ENCODE peak calls at places on chromosomes 6 and 20, in nine cellular contexts. P is left ventricle myocardium inferior, H is choroid plexus epithelial cell, V is HL-60, L is astrocyte of the spinal cord, Q is fibroblast of lung, I is MCF 10A, C is lower lobe of right lung, G is spleen. J is an unnamed sample.

GRCh38 chr6:169190144-169190584 is 63.5 kb downstream of the THBS2 start:
- DNase-seq in G (no peak), V (no peak), C (no peak), H (peak), I (peak), L (peak), Q (peak), P (peak), J (no peak)

GRCh38 chr20:62737971-62738881 is 29.6 kb downstream of the NTSR1 start:
- DNase-seq in P (peak), I (peak), G (peak), V (no peak), H (no peak), C (peak), Q (no peak), L (no peak), J (peak)

GRCh38 chr6:55239099-55239498 is 64.8 kb downstream of the HCRTR2 start:
- DNase-seq in L (peak), G (no peak), H (peak), C (no peak), I (peak), V (no peak), P (no peak), Q (peak), J (no peak)

GRCh38 chr6:89970609-89971337 is 76.5 kb downstream of the GJA10 start:
- DNase-seq in C (no peak), V (peak), Q (peak), I (peak), P (no peak), G (no peak), H (peak), L (peak), J (no peak)

GRCh38 chr6:168660400-168660945 is 219.5 kb downstream of the SMOC2 start:
- DNase-seq in H (no peak), Q (no peak), L (no peak), V (no peak), G (no peak), I (no peak), P (no peak), C (no peak), J (no peak)

GRCh38 chr20:53349730-53350129 is 243.9 kb downstream of the ZNF217 start:
- DNase-seq in G (no peak), C (no peak), H (no peak), L (no peak), I (no peak), V (no peak), P (no peak), Q (no peak), J (no peak)

GRCh38 chr6:24923885-24924401 is 11.8 kb downstream of the RIPOR2 start:
- DNase-seq in P (no peak), L (no peak), Q (no peak), V (no peak), G (no peak), I (no peak), C (no peak), H (no peak), J (no peak)

GRCh38 chr6:19035454-19035853 is 648.3 kb downstream of the RNF144B start:
- DNase-seq in Q (no peak), V (no peak), I (no peak), L (no peak), P (no peak), H (peak), C (no peak), G (no peak), J (no peak)

GRCh38 chr20:57702091-57702490 is 7.7 kb downstream of the PMEPA1 start:
- DNase-seq in I (no peak), L (no peak), H (no peak), G (no peak), Q (no peak), C (no peak), P (no peak), V (no peak), J (no peak)

GRCh38 chr6:1625352-1625773 is 15.6 kb downstream of the FOXC1 start:
- DNase-seq in Q (peak), V (no peak), L (no peak), G (no peak), P (no peak), C (no peak), I (no peak), H (no peak), J (no peak)

GRCh38 chr6:170127151-170127550 is 163.7 kb downstream of the DLL1 start:
- DNase-seq in I (no peak), H (no peak), G (peak), V (no peak), C (no peak), P (no peak), L (no peak), Q (no peak), J (no peak)

GRCh38 chr20:41623625-41624024 is 5.4 kb upstream of the CHD6 start:
- DNase-seq in I (no peak), Q (no peak), H (no peak), C (no peak), V (no peak), L (no peak), P (no peak), G (no peak), J (no peak)

GRCh38 chr6:117195728-117196127 is 69.6 kb upstream of the VGLL2 start:
- DNase-seq in V (no peak), P (no peak), C (no peak), G (no peak), L (no peak), I (peak), H (no peak), Q (no peak), J (no peak)

GRCh38 chr20:20000223-20000968 is 16.8 kb upstream of the NAA20 start:
- DNase-seq in V (peak), Q (no peak), I (no peak), G (no peak), C (no peak), L (no peak), H (peak), P (no peak), J (no peak)

GRCh38 chr20:58649288-58650180 is 1.5 kb upstream of the STX16 start:
- DNase-seq in Q (no peak), V (no peak), G (peak), H (no peak), P (peak), C (peak), I (no peak), L (no peak), J (peak)

GRCh38 chr20:40803381-40803780 is 114.3 kb upstream of the MAFB start:
- DNase-seq in L (no peak), C (no peak), G (no peak), I (no peak), V (no peak), Q (no peak), H (no peak), P (no peak), J (peak)

GRCh38 chr6:43489277-43490072 is 12.1 kb downstream of the TJAP1 start:
- DNase-seq in C (no peak), V (no peak), I (no peak), H (no peak), G (no peak), L (no peak), P (no peak), Q (no peak), J (no peak)

GRCh38 chr6:55895972-55896371 is 20.6 kb upstream of the BMP5 start:
- DNase-seq in P (no peak), L (no peak), G (no peak), V (no peak), H (no peak), Q (no peak), C (no peak), I (no peak), J (no peak)

GRCh38 chr6:1200706-1201105 is 111.2 kb upstream of the FOXQ1 start:
- DNase-seq in G (no peak), C (no peak), I (no peak), V (no peak), P (no peak), H (no peak), Q (peak), L (peak), J (no peak)

GRCh38 chr6:93407186-93407585 is 12.2 kb downstream of the EPHA7 start:
- DNase-seq in Q (peak), I (peak), G (no peak), C (no peak), L (peak), P (no peak), H (peak), V (no peak), J (no peak)

GRCh38 chr6:21396313-21396712 is 197.2 kb upstream of the SOX4 start:
- DNase-seq in Q (peak), I (peak), G (no peak), V (no peak), L (peak), H (peak), C (no peak), P (no peak), J (no peak)

GRCh38 chr6:28335040-28335563 is 846 bp downstream of the ZSCAN31 start:
- DNase-seq in Q (no peak), L (no peak), H (no peak), P (no peak), G (peak), I (no peak), V (no peak), C (peak), J (no peak)

GRCh38 chr6:31901415-31901952 is 402 bp downstream of the ZBTB12 start:
- DNase-seq in H (peak), G (peak), C (peak), Q (peak), I (peak), L (peak), V (peak), P (peak), J (no peak)

GRCh38 chr6:99905209-99906106 is 88.6 kb downstream of the MCHR2 start:
- DNase-seq in P (no peak), V (peak), G (no peak), I (peak), C (no peak), L (peak), H (peak), Q (peak), J (no peak)

GRCh38 chr6:104566411-104566810 is 293.3 kb downstream of the HACE1 start:
- DNase-seq in H (peak), I (peak), L (peak), G (no peak), C (no peak), P (no peak), V (no peak), Q (no peak), J (no peak)

GRCh38 chr20:38930242-38930569 is 4.0 kb downstream of the FAM83D start:
- DNase-seq in G (no peak), Q (no peak), I (no peak), C (no peak), P (no peak), V (no peak), L (no peak), H (no peak), J (no peak)

GRCh38 chr20:40956926-40957760 is 71.5 kb upstream of the TOP1 start:
- DNase-seq in P (no peak), I (no peak), V (no peak), Q (no peak), G (no peak), H (no peak), C (no peak), L (no peak), J (peak)

GRCh38 chr20:49132995-49133451 is 55.1 kb downstream of the STAU1 start:
- DNase-seq in H (peak), C (no peak), L (peak), P (no peak), I (peak), Q (peak), G (no peak), V (peak), J (no peak)

GRCh38 chr6:35083507-35083906 is 57.6 kb downstream of the TCP11 start:
- DNase-seq in L (no peak), Q (no peak), P (no peak), H (no peak), G (no peak), V (no peak), I (no peak), C (no peak), J (no peak)

GRCh38 chr6:17021539-17021889 is 80.3 kb upstream of the STMND1 start:
- DNase-seq in P (no peak), G (no peak), V (no peak), C (no peak), Q (peak), I (peak), L (peak), H (no peak), J (no peak)

GRCh38 chr20:17852323-17852722 is 116.3 kb downstream of the SNX5 start:
- DNase-seq in Q (no peak), G (no peak), C (no peak), V (no peak), H (no peak), I (no peak), L (no peak), P (no peak), J (no peak)

GRCh38 chr6:45388328-45388727 is 10.6 kb upstream of the SUPT3H start:
- DNase-seq in I (no peak), G (no peak), V (no peak), H (peak), C (no peak), P (no peak), Q (peak), L (no peak), J (no peak)

GRCh38 chr6:10451828-10452509 is 37.1 kb upstream of the TFAP2A start:
- DNase-seq in I (peak), H (peak), C (peak), P (no peak), V (no peak), G (no peak), L (peak), Q (peak), J (peak)

GRCh38 chr6:36104836-36105235 is 25.5 kb upstream of the MAPK13 start:
- DNase-seq in C (no peak), V (no peak), I (no peak), L (no peak), P (no peak), Q (peak), H (peak), G (no peak), J (no peak)

GRCh38 chr20:58647814-58648501 is 3.1 kb upstream of the STX16 start:
- DNase-seq in V (no peak), L (peak), H (peak), Q (peak), C (no peak), I (no peak), G (no peak), P (no peak), J (peak)

GRCh38 chr6:156395276-156395675 is 381.9 kb upstream of the ARID1B start:
- DNase-seq in P (no peak), C (no peak), Q (no peak), G (peak), V (no peak), L (no peak), H (no peak), I (no peak), J (no peak)

GRCh38 chr6:52087498-52087999 is at the start of gene PKHD1:
- DNase-seq in P (no peak), V (no peak), G (no peak), H (peak), C (no peak), L (no peak), Q (no peak), I (peak), J (no peak)
- TF ChIP-seq CTCF in P (peak), V (no peak), G (no peak), H (peak), C (peak), L (peak), Q (no peak), I (no peak), J (peak)

GRCh38 chr20:25082498-25082873 is 545 bp upstream of the VSX1 start:
- DNase-seq in C (no peak), I (no peak), H (no peak), L (no peak), Q (no peak), V (no peak), P (no peak), G (no peak), J (peak)
- TF ChIP-seq CTCF in C (no peak), I (no peak), H (peak), L (peak), Q (no peak), V (no peak), P (no peak), G (no peak), J (no peak)

GRCh38 chr20:37531856-37532255 is 4.2 kb upstream of the BLCAP start:
- DNase-seq in H (no peak), P (no peak), L (no peak), I (no peak), V (no peak), Q (no peak), G (peak), C (no peak), J (peak)

GRCh38 chr20:37529214-37529967 is 1.7 kb upstream of the BLCAP start:
- DNase-seq in P (no peak), L (no peak), I (no peak), V (no peak), G (peak), C (no peak), H (no peak), Q (no peak), J (peak)

GRCh38 chr20:37528442-37529213 is 952 bp upstream of the BLCAP start:
- DNase-seq in G (peak), L (no peak), V (no peak), H (no peak), I (no peak), Q (no peak), P (no peak), C (no peak), J (peak)

GRCh38 chr20:37529968-37530600 is 2.4 kb upstream of the BLCAP start:
- DNase-seq in P (no peak), V (no peak), I (no peak), H (no peak), C (no peak), G (peak), L (no peak), Q (no peak), J (peak)

DNA sequence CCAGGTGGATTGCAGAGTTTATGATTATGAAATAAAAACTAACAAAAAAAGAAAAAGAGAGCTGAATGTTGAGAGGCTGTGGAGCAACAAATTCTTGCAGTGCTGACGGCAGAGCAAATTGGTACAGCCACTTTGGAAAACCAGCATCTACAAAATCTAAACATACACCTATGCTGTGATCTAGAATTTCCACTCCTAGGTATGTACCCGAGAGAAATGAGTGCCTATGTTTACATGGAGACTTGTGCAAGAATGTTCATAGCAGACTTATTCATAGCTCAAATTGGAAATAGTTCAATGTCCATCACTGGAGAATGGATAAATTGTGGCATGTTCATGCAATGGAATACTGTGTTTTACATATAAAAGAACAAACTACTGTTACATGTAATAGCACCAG is 3.0 kb upstream of the BLCAP start:
- DNase-seq in I (no peak), V (no peak), Q (no peak), P (no peak), G (no peak), L (no peak), C (no peak), H (no peak), J (no peak)
- TF ChIP-seq CTCF in I (no peak), V (no peak), Q (no peak), P (no peak), G (no peak), L (no peak), C (no peak), H (no peak), J (no peak)

GRCh38 chr6:73803562-73804221 is 107.7 kb downstream of the CD109 start:
- DNase-seq in P (no peak), L (peak), V (peak), H (peak), I (peak), Q (peak), C (no peak), G (no peak), J (no peak)
- TF ChIP-seq CTCF in P (peak), L (peak), V (peak), H (peak), I (peak), Q (peak), C (peak), G (no peak), J (peak)

DNA sequence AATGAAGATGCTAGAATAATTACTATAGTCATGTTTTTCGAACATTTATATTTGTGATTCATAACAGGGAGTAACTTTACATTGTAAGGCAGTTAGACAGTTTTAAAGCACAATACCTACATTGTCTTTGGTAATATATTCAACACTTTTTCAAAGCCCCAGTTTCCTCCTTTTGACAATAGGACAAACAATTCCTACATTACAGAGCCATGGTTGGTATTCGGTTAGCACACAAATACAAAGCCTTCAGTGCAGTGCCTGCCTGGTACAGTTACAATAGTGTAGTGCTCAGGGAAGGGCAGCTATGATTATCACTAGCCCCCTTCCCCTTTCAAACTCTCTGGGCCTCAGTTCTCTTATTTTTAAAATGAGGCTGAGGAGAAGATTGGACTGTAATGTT is 207.8 kb downstream of the TPBG start:
- DNase-seq in L (no peak), H (no peak), V (no peak), I (no peak), P (no peak), C (no peak), G (no peak), Q (no peak), J (no peak)
- TF ChIP-seq CTCF in L (no peak), H (no peak), V (no peak), I (no peak), P (no peak), C (no peak), G (no peak), Q (no peak), J (no peak)

DNA sequence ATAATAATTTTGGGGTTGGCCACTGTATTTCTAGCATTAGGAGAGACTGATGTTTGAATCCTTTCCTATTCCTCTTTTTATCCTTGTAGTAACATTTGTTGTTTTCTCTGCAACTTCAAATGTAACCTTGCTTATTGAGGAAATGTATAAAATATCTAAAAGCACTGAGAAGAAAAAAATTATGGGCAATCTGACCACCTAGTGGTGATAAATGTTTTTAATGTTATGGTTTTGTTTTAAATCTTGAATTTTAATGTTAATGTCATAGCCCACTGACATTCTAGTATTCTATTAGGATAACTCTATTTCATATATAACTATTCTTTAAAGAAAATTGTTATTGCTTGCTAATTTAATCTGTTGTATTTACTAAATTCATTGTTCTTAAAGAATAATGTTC is 134.4 kb downstream of the FARS2 start:
- DNase-seq in I (no peak), H (no peak), P (no peak), G (no peak), Q (no peak), C (no peak), V (no peak), L (no peak), J (no peak)
- TF ChIP-seq CTCF in I (no peak), H (peak), P (no peak), G (no peak), Q (no peak), C (no peak), V (no peak), L (no peak), J (peak)

DNA sequence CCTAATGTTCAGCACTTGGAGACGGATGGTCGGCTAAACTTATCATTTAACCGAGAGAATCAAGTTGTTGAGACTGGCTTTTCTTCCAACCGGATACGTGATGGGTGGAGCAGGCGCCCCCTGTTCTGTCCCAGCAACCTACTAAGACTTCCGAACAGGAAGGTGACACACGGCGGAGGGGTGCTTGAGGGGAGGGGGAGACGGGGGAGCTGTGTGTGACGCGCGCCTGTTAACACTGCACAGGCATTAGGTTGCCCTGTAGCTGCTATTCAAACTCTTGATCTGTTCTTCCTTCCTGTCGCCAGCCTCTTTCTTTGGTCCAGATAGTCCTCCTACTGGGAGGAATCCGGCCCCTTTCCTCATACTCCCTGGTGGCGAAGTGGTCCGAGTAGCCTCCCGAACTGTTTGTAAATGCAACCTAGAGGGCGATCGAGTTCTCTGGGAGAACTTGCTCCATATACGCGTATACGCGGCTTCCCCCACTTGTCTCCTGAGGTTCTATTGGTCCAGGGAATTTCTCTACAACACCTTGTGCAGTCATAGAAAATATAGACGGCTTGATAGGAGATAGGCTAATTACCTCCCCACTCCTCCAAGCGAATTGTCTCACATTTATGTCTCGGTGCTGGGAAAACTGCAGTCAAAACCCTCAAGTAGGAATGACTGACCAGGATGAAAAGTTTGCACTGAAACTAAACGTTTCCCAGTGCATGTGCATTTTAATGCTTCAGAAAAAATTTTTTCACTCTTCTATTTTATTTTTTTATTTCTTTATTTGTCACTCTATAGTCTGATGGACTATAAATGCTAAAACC is 126.0 kb upstream of the SLC2A12 start:
- DNase-seq in P (peak), H (peak), I (peak), C (peak), L (peak), Q (peak), V (peak), G (peak), J (no peak)
- TF ChIP-seq CTCF in P (peak), H (peak), I (peak), C (peak), L (peak), Q (peak), V (peak), G (peak), J (peak)

J was measured in RWPE2.